ENCODE peak calls at places on chromosomes 13 and 19, in six cellular contexts. One of them, this sample, is unnamed.

GRCh38 chr13:40350283-40350992 is 316.0 kb downstream of the FOXO1 start:
- DNase-seq in cardiac muscle cell: no peak
- DNase-seq in fibroblast of the aortic adventitia: no peak
- DNase-seq in GM23338: no peak
- DNase-seq in AG20443: no peak
- DNase-seq in COR-L47: no peak
- DNase-seq in this sample: no peak

GRCh38 chr13:65966991-65967451 is 1263.1 kb downstream of the PCDH9 start:
- DNase-seq in COR-L47: no peak
- DNase-seq in GM23338: peak; percentile 88
- DNase-seq in AG20443: peak; percentile 13
- DNase-seq in fibroblast of the aortic adventitia: peak; percentile 74
- DNase-seq in cardiac muscle cell: peak; percentile 5
- DNase-seq in this sample: peak; percentile 20

GRCh38 chr19:1699386-1699785 is 47.0 kb upstream of the TCF3 start:
- DNase-seq in fibroblast of the aortic adventitia: no peak
- DNase-seq in cardiac muscle cell: no peak
- DNase-seq in COR-L47: no peak
- DNase-seq in AG20443: no peak
- DNase-seq in GM23338: no peak
- DNase-seq in this sample: no peak

GRCh38 chr19:39969681-39970423 is 1.1 kb upstream of the PSMC4 start:
- DNase-seq in COR-L47: no peak
- DNase-seq in AG20443: no peak
- DNase-seq in cardiac muscle cell: no peak
- DNase-seq in fibroblast of the aortic adventitia: no peak
- DNase-seq in GM23338: no peak
- DNase-seq in this sample: no peak

GRCh38 chr13:23463631-23464030 is 30.1 kb upstream of the SACS start:
- DNase-seq in AG20443: no peak
- DNase-seq in fibroblast of the aortic adventitia: peak; percentile 35
- DNase-seq in GM23338: no peak
- DNase-seq in cardiac muscle cell: no peak
- DNase-seq in COR-L47: no peak
- DNase-seq in this sample: no peak

GRCh38 chr19:15629003-15629880 is 11.5 kb upstream of the CYP4F3 start:
- DNase-seq in cardiac muscle cell: no peak
- DNase-seq in fibroblast of the aortic adventitia: peak; percentile 44
- DNase-seq in GM23338: peak; percentile 62
- DNase-seq in COR-L47: peak; percentile 47
- DNase-seq in AG20443: peak; percentile 88
- DNase-seq in this sample: peak; percentile 81

GRCh38 chr19:10329555-10329954 is 3.8 kb downstream of the RAVER1 start:
- DNase-seq in AG20443: no peak
- DNase-seq in COR-L47: no peak
- DNase-seq in fibroblast of the aortic adventitia: no peak
- DNase-seq in GM23338: no peak
- DNase-seq in cardiac muscle cell: no peak
- DNase-seq in this sample: no peak

GRCh38 chr19:1765182-1765903 is 12.0 kb downstream of the ONECUT3 start:
- DNase-seq in COR-L47: no peak
- DNase-seq in cardiac muscle cell: no peak
- DNase-seq in fibroblast of the aortic adventitia: no peak
- DNase-seq in GM23338: no peak
- DNase-seq in AG20443: no peak
- DNase-seq in this sample: no peak

GRCh38 chr13:113546571-113547247 is 37.8 kb upstream of the TFDP1 start:
- DNase-seq in fibroblast of the aortic adventitia: peak; percentile 72
- DNase-seq in COR-L47: no peak
- DNase-seq in cardiac muscle cell: no peak
- DNase-seq in GM23338: no peak
- DNase-seq in AG20443: peak; percentile 11
- DNase-seq in this sample: peak; percentile 77

GRCh38 chr19:42560731-42561130 is 32.5 kb upstream of the CEACAM1 start:
- DNase-seq in fibroblast of the aortic adventitia: no peak
- DNase-seq in AG20443: no peak
- DNase-seq in COR-L47: no peak
- DNase-seq in GM23338: no peak
- DNase-seq in cardiac muscle cell: no peak
- DNase-seq in this sample: no peak

GRCh38 chr19:50514346-50515167 is 844 bp upstream of the ASPDH start:
- DNase-seq in fibroblast of the aortic adventitia: no peak
- DNase-seq in cardiac muscle cell: peak; percentile 28
- DNase-seq in AG20443: no peak
- DNase-seq in GM23338: no peak
- DNase-seq in COR-L47: peak; percentile 73
- DNase-seq in this sample: no peak

GRCh38 chr13:51643114-51643881 is 59.0 kb downstream of the WDFY2 start:
- DNase-seq in COR-L47: no peak
- DNase-seq in AG20443: peak; percentile 81
- DNase-seq in GM23338: peak; percentile 44
- DNase-seq in fibroblast of the aortic adventitia: peak; percentile 81
- DNase-seq in cardiac muscle cell: no peak
- DNase-seq in this sample: peak; percentile 58

GRCh38 chr13:57630661-57631606 is 610 bp upstream of the PCDH17 start:
- DNase-seq in cardiac muscle cell: peak; percentile 30
- DNase-seq in fibroblast of the aortic adventitia: no peak
- DNase-seq in COR-L47: peak; percentile 50
- DNase-seq in GM23338: peak; percentile 46
- DNase-seq in AG20443: peak; percentile 12
- DNase-seq in this sample: peak; percentile 3

GRCh38 chr13:112904436-112904960 is 64.5 kb upstream of the MCF2L start:
- DNase-seq in COR-L47: no peak
- DNase-seq in AG20443: no peak
- DNase-seq in cardiac muscle cell: no peak
- DNase-seq in fibroblast of the aortic adventitia: no peak
- DNase-seq in GM23338: no peak
- DNase-seq in this sample: no peak

This sample was measured in AG08396.